ENCODE peak calls at places on chromosomes 5 and 9, in ten cellular contexts. B, V, J, Q, U, R, A, L, H and X are unnamed samples.
A peak's percentile ranks its signal among the peaks of the same experiment; 100 is the strongest.

GRCh38 chr9:133706651-133707050 is 31.5 kb downstream of the SARDH start:
- DNase-seq in B (peak; percentile 67), V (no peak), J (no peak), Q (no peak), U (no peak), R (no peak), A (no peak), L (no peak), H (no peak), X (peak; percentile 54)

GRCh38 chr9:1456301-1456999 is 406.3 kb downstream of the DMRT2 start:
- DNase-seq in B (no peak), V (no peak), J (no peak), Q (no peak), U (no peak), R (no peak), A (no peak), L (no peak), H (no peak), X (no peak)

GRCh38 chr9:16626577-16627130 is 243.8 kb downstream of the BNC2 start:
- DNase-seq in B (no peak), V (peak; percentile 28), J (peak; percentile 92), Q (no peak), U (peak; percentile 78), R (no peak), A (peak; percentile 76), L (peak; percentile 68), H (peak; percentile 86), X (no peak)

GRCh38 chr5:41465493-41466171 is 44.8 kb downstream of the PLCXD3 start:
- DNase-seq in B (no peak), V (no peak), J (peak; percentile 16), Q (no peak), U (no peak), R (no peak), A (no peak), L (no peak), H (no peak), X (no peak)

GRCh38 chr9:27162045-27162444 is 53.0 kb downstream of the TEK start:
- DNase-seq in B (no peak), V (no peak), J (peak; percentile 68), Q (no peak), U (no peak), R (no peak), A (no peak), L (peak; percentile 56), H (peak; percentile 38), X (no peak)

GRCh38 chr9:92663951-92664350 is 6.0 kb downstream of the IPPK start:
- DNase-seq in B (peak; percentile 67), V (no peak), J (no peak), Q (no peak), U (no peak), R (no peak), A (no peak), L (no peak), H (no peak), X (peak; percentile 34)

GRCh38 chr5:17243287-17244063 is 26.0 kb downstream of the BASP1 start:
- DNase-seq in B (no peak), V (no peak), J (no peak), Q (no peak), U (no peak), R (no peak), A (no peak), L (no peak), H (no peak), X (no peak)

GRCh38 chr5:89236900-89237299 is 353.9 kb upstream of the MEF2C start:
- DNase-seq in B (no peak), V (no peak), J (peak; percentile 60), Q (no peak), U (no peak), R (no peak), A (no peak), L (no peak), H (no peak), X (no peak)

GRCh38 chr9:90925581-90926257 is 124.1 kb downstream of the SYK start:
- DNase-seq in B (no peak), V (peak; percentile 88), J (peak; percentile 92), Q (no peak), U (no peak), R (no peak), A (peak; percentile 95), L (peak; percentile 24), H (peak; percentile 92), X (no peak)

GRCh38 chr9:134590240-134591081 is 51.1 kb upstream of the COL5A1 start:
- DNase-seq in B (no peak), V (no peak), J (no peak), Q (no peak), U (no peak), R (no peak), A (no peak), L (no peak), H (peak; percentile 31), X (no peak)

GRCh38 chr5:97097348-97098220 is 44.8 kb downstream of the LIX1 start:
- DNase-seq in B (no peak), V (no peak), J (no peak), Q (no peak), U (no peak), R (peak; percentile 18), A (no peak), L (no peak), H (no peak), X (no peak)

GRCh38 chr9:98146101-98146991 is 27.3 kb upstream of the TRIM14 start:
- DNase-seq in B (no peak), V (no peak), J (no peak), Q (no peak), U (peak; percentile 62), R (no peak), A (no peak), L (no peak), H (peak; percentile 28), X (peak; percentile 96)

GRCh38 chr9:107976767-107977166 is 487.2 kb upstream of the KLF4 start:
- DNase-seq in B (peak; percentile 89), V (no peak), J (no peak), Q (no peak), U (no peak), R (no peak), A (no peak), L (no peak), H (no peak), X (peak; percentile 56)

GRCh38 chr5:95730730-95731570 is at the start of gene RHOBTB3:
- DNase-seq in B (peak; percentile 96), V (peak; percentile 55), J (peak; percentile 90), Q (peak; percentile 26), U (peak; percentile 76), R (peak; percentile 38), A (peak; percentile 59), L (peak; percentile 68), H (peak; percentile 96), X (peak; percentile 91)